ENCODE peak calls at places on chromosome 18, in six cellular contexts. B is foreskin fibroblast; R is AG04450; O is activated naive CD8-positive, alpha-beta T cell treated with anti-CD3 and anti-CD28 coated beads, Interleukin-2, amount 50 U/mL, for 16 hours; J is colonic mucosa; K is NCI-H2081 treated with DMSO at 0.1 percent for 48 hours. V is an unnamed sample.

GRCh38 chr18:2856499-2856898 is 9.7 kb downstream of the EMILIN2 start:
- DNase-seq in O (no peak), J (no peak), K (no peak), R (no peak), B (peak; percentile 40), V (no peak)

GRCh38 chr18:48129621-48130082 is 199.2 kb upstream of the SMAD2 start:
- DNase-seq in R (no peak), O (no peak), K (no peak), J (no peak), B (no peak), V (no peak)

GRCh38 chr18:69963196-69963595 is 15.5 kb upstream of the CD226 start:
- DNase-seq in J (no peak), K (no peak), O (no peak), R (no peak), B (no peak), V (no peak)

GRCh38 chr18:76490701-76491171 is 4.3 kb downstream of the ZNF516 start:
- DNase-seq in J (peak; percentile 79), R (no peak), B (no peak), O (peak; percentile 27), K (no peak), V (peak; percentile 39)

GRCh38 chr18:70419526-70419925 is 130.7 kb downstream of the SOCS6 start:
- DNase-seq in K (no peak), R (no peak), J (no peak), B (peak; percentile 61), O (no peak), V (no peak)

GRCh38 chr18:11008544-11008943 is 140.8 kb downstream of the PIEZO2 start:
- DNase-seq in B (no peak), R (no peak), J (no peak), K (no peak), O (no peak), V (no peak)

GRCh38 chr18:68244786-68245185 is 470.1 kb downstream of the TMX3 start:
- DNase-seq in R (no peak), J (no peak), B (peak; percentile 42), O (no peak), K (no peak), V (no peak)

GRCh38 chr18:79496978-79497637 is 101.4 kb downstream of the NFATC1 start:
- DNase-seq in O (no peak), R (peak; percentile 41), J (peak; percentile 41), B (peak; percentile 44), K (no peak), V (no peak)

GRCh38 chr18:42412281-42412680 is 457.2 kb downstream of the PIK3C3 start:
- DNase-seq in B (no peak), O (no peak), R (no peak), K (no peak), J (no peak), V (no peak)

GRCh38 chr18:59459352-59460059 is 100.4 kb upstream of the LMAN1 start:
- DNase-seq in O (no peak), J (no peak), R (peak; percentile 33), B (peak; percentile 42), K (peak; percentile 19), V (peak; percentile 43)

GRCh38 chr18:58041633-58042032 is 2.4 kb upstream of the NEDD4L start:
- DNase-seq in B (no peak), R (no peak), O (no peak), K (no peak), J (peak; percentile 75), V (no peak)

GRCh38 chr18:56538756-56539155 is 99.6 kb downstream of the TXNL1 start:
- DNase-seq in B (no peak), R (no peak), J (no peak), O (no peak), K (no peak), V (no peak)

GRCh38 chr18:45267622-45268021 is 347.7 kb upstream of the SLC14A2 start:
- DNase-seq in B (no peak), R (no peak), K (no peak), O (no peak), J (no peak), V (no peak)

GRCh38 chr18:49697757-49698595 is 115.4 kb downstream of the ACAA2 start:
- DNase-seq in O (no peak), R (no peak), K (no peak), J (no peak), B (peak; percentile 31), V (peak; percentile 50)

GRCh38 chr18:55607763-55608162 is 19.8 kb upstream of the TCF4 start:
- DNase-seq in J (no peak), R (no peak), O (no peak), B (no peak), K (no peak), V (no peak)

GRCh38 chr18:47151457-47151856 is 1.2 kb upstream of the HDHD2 start:
- DNase-seq in B (no peak), K (no peak), J (no peak), R (no peak), O (no peak), V (no peak)

GRCh38 chr18:38350141-38350540 is 784.5 kb upstream of the CELF4 start:
- DNase-seq in K (no peak), R (no peak), B (no peak), J (no peak), O (no peak), V (no peak)

GRCh38 chr18:13416208-13416607 is 197.6 kb downstream of the LDLRAD4 start:
- DNase-seq in B (no peak), J (no peak), K (no peak), R (no peak), O (no peak), V (no peak)

GRCh38 chr18:58788971-58789797 is 75.5 kb upstream of the ZNF532 start:
- DNase-seq in O (no peak), J (peak; percentile 61), R (no peak), K (no peak), B (peak; percentile 28), V (no peak)

GRCh38 chr18:60984496-60984895 is 348.7 kb upstream of the CDH20 start:
- DNase-seq in K (no peak), B (peak; percentile 32), O (no peak), J (no peak), R (peak; percentile 34), V (peak; percentile 38)

GRCh38 chr18:58091099-58091611 is 47.1 kb downstream of the NEDD4L start:
- DNase-seq in O (no peak), R (no peak), K (no peak), J (peak; percentile 42), B (no peak), V (no peak)

GRCh38 chr18:9629709-9630108 is 15.3 kb upstream of the PPP4R1 start:
- DNase-seq in J (no peak), B (peak; percentile 77), K (no peak), R (no peak), O (no peak), V (no peak)

GRCh38 chr18:75207298-75208054 is 1.5 kb downstream of the PTGR3 start:
- DNase-seq in J (no peak), R (no peak), O (no peak), B (peak; percentile 66), K (no peak), V (peak; percentile 55)

GRCh38 chr18:80233201-80233835 is 14.0 kb downstream of the PARD6G start:
- DNase-seq in R (no peak), J (no peak), B (no peak), K (no peak), O (no peak), V (no peak)

GRCh38 chr18:13813271-13813849 is 10.6 kb upstream of the MC5R start:
- DNase-seq in R (no peak), B (peak; percentile 31), K (no peak), J (peak; percentile 77), O (peak; percentile 27), V (peak; percentile 83)

GRCh38 chr18:5912491-5912890 is 17.2 kb upstream of the TMEM200C start:
- DNase-seq in B (no peak), O (no peak), R (no peak), K (no peak), J (no peak), V (no peak)

GRCh38 chr18:74392323-74392722 is 64.8 kb downstream of the DIPK1C start:
- DNase-seq in K (no peak), B (no peak), R (no peak), O (no peak), J (no peak), V (no peak)

GRCh38 chr18:3294435-3295080 is 32.6 kb downstream of the MYL12B start:
- DNase-seq in K (peak; percentile 73), B (no peak), J (no peak), O (no peak), R (no peak), V (no peak)

GRCh38 chr18:27749189-27749588 is 427.7 kb downstream of the CDH2 start:
- DNase-seq in J (no peak), B (no peak), K (no peak), R (no peak), O (no peak), V (no peak)

GRCh38 chr18:77068321-77068841 is 64.2 kb downstream of the MBP start:
- DNase-seq in J (no peak), R (peak; percentile 36), B (no peak), O (no peak), K (no peak), V (no peak)

GRCh38 chr18:76573325-76574025 is 78.4 kb upstream of the ZNF516 start:
- DNase-seq in B (peak; percentile 59), R (no peak), J (no peak), O (no peak), K (no peak), V (peak; percentile 51)

GRCh38 chr18:74040459-74041332 is 106.9 kb downstream of the FBXO15 start:
- DNase-seq in O (peak; percentile 57), B (no peak), R (no peak), K (no peak), J (peak; percentile 61), V (peak; percentile 53)